ENCODE peak calls at places on chromosome 15, in six cellular contexts. V is CD8-positive, alpha-beta T cell; S is upper lobe of right lung; J is aorta; B is CD4-positive, CD25-positive, alpha-beta regulatory T cell; Q is stomach. W is an unnamed sample.
A peak's percentile ranks its signal among the peaks of the same experiment; 100 is the strongest.

GRCh38 chr15:27222479-27222878 is 251.5 kb downstream of the GABRG3 start:
- DNase-seq in B (no peak), V (no peak), J (no peak), S (no peak), Q (no peak), W (no peak)

GRCh38 chr15:69305933-69306568 is 7.3 kb downstream of the PAQR5 start:
- DNase-seq in S (peak; percentile 32), J (peak; percentile 9), B (no peak), V (no peak), Q (no peak), W (no peak)

GRCh38 chr15:74956648-74957300 is at the start of gene RPP25:
- DNase-seq in B (peak; percentile 47), V (peak; percentile 53), J (peak; percentile 90), S (peak; percentile 94), Q (peak; percentile 87), W (peak; percentile 86)

GRCh38 chr15:36994809-36995208 is 105.5 kb downstream of the MEIS2 start:
- DNase-seq in Q (no peak), J (no peak), V (no peak), B (no peak), S (no peak), W (no peak)

GRCh38 chr15:64893481-64894394 is 18.0 kb upstream of the ANKDD1A start:
- DNase-seq in Q (peak; percentile 91), S (peak; percentile 95), B (peak; percentile 94), J (peak; percentile 96), V (peak; percentile 93), W (peak; percentile 72)

GRCh38 chr15:70031680-70032079 is 66.0 kb downstream of the TLE3 start:
- DNase-seq in B (no peak), Q (no peak), J (no peak), S (no peak), V (no peak), W (no peak)

GRCh38 chr15:27486036-27486435 is 515.1 kb downstream of the GABRG3 start:
- DNase-seq in V (no peak), B (no peak), Q (no peak), J (no peak), S (no peak), W (no peak)

GRCh38 chr15:99485153-99485947 is 80.4 kb upstream of the MEF2A start:
- DNase-seq in Q (no peak), J (no peak), S (no peak), V (no peak), B (no peak), W (no peak)

GRCh38 chr15:33910741-33911140 is 57.6 kb upstream of the CHRM5 start:
- DNase-seq in B (no peak), Q (no peak), V (no peak), S (no peak), J (no peak), W (no peak)

DNA sequence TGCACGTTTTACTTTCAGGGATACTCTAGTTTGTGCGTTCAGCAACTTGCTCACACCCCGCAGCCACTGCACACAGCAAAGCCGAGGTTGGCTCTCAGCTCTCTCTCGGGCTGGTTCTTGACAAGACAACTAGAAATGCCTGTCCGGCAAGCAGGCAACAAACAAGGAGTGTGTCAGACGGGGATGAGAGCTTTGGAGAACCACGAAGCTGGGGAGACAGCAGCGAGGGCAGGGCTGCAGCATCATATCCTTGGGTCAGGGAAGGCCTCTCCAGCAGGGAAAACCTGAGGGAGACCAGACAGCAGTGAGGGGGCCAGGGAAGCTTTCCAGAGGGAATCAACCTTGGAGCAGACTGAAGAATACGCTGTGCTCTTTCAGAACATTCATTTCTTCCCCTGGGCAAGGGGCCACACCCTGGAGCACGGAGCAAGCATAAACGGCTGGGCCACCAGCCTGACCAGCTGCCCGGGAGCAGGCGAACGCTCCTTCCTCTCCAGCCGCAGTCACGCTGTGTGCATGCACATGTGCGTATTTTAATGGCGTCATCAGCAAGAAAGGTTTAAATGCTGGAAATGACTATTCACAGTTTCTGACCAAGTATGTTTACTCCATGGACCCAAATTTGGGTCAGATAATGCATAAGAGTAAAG is 58.7 kb downstream of the CHSY1 start:
- DNase-seq in Q (no peak), V (no peak), B (no peak), S (no peak), J (peak; percentile 83), W (no peak)
- H3K4me1 ChIP-seq in Q (peaks cover 78% of the 10 kb centered on the region), V (peaks cover 25% of the 10 kb centered on the region), B (peaks cover 31% of the 10 kb centered on the region), S (peaks cover 51% of the 10 kb centered on the region), J (no peaks in the 10 kb centered on the region), W (peaks cover 12% of the 10 kb centered on the region)

GRCh38 chr15:84798436-84798946 is 18.7 kb upstream of the ALPK3 start:
- DNase-seq in J (no peak), B (no peak), V (no peak), Q (no peak), S (peak; percentile 58), W (no peak)
- H3K36me3 ChIP-seq in J (no peaks in the 10 kb centered on the region), B (peaks cover 72% of the 10 kb centered on the region), V (peaks cover 53% of the 10 kb centered on the region), Q (peaks cover 52% of the 10 kb centered on the region), S (peaks cover 86% of the 10 kb centered on the region), W (peaks cover 12% of the 10 kb centered on the region)

GRCh38 chr15:52028431-52029093 is 9.5 kb downstream of the MAPK6 start:
- DNase-seq in Q (no peak), S (no peak), B (no peak), V (no peak), J (no peak), W (no peak)
- H3K4me1 ChIP-seq in Q (peaks cover 57% of the 10 kb centered on the region), S (peaks cover 5% of the 10 kb centered on the region), B (peaks cover 5% of the 10 kb centered on the region), V (peaks cover 5% of the 10 kb centered on the region), J (no peaks in the 10 kb centered on the region), W (peaks cover 1% of the 10 kb centered on the region)

GRCh38 chr15:61943992-61944391 is 116.3 kb downstream of the VPS13C start:
- DNase-seq in Q (no peak), S (no peak), B (no peak), V (no peak), J (no peak), W (no peak)

GRCh38 chr15:61935493-61935892 is 124.8 kb downstream of the VPS13C start:
- DNase-seq in S (no peak), B (no peak), J (no peak), Q (no peak), V (no peak), W (no peak)

GRCh38 chr15:61936528-61937195 is 123.6 kb downstream of the VPS13C start:
- DNase-seq in B (no peak), V (no peak), Q (no peak), J (no peak), S (no peak), W (no peak)

GRCh38 chr15:61938249-61938648 is 122.0 kb downstream of the VPS13C start:
- DNase-seq in Q (no peak), V (no peak), B (no peak), J (no peak), S (no peak), W (peak; percentile 31)
- H3K36me3 ChIP-seq in Q (peaks cover 9% of the 10 kb centered on the region), V (peaks cover 4% of the 10 kb centered on the region), B (peaks cover 42% of the 10 kb centered on the region), J (peaks cover 4% of the 10 kb centered on the region), S (peaks cover 46% of the 10 kb centered on the region), W (peaks cover 11% of the 10 kb centered on the region)

GRCh38 chr15:29511663-29512062 is 242.0 kb upstream of the NSMCE3 start:
- DNase-seq in V (no peak), Q (no peak), J (no peak), S (no peak), B (no peak), W (no peak)
- H3K4me1 ChIP-seq in V (no peaks in the 10 kb centered on the region), Q (no peaks in the 10 kb centered on the region), J (no peaks in the 10 kb centered on the region), S (no peaks in the 10 kb centered on the region), B (no peaks in the 10 kb centered on the region), W (no peaks in the 10 kb centered on the region)

DNA sequence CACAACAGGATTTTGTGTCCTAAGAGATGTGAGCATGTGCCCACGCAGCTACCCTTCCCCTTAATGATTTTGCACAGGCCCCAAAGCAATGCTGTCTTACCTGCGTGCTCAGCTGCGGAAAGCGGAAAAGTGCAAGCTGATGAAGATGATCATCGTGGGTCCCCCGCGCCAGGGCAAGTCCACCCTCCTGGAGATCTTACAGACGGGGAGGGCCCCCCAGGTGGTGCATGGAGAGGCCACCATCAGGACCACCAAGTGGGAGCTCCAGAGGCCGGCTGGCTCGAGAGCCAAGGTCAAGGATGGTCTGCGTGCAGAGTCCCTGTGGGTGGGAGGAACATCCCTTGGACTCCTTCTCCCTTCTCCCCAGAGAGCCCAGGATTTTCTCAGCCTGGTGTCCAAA is 103.1 kb downstream of the LRRK1 start:
- DNase-seq in B (no peak), V (no peak), J (no peak), S (no peak), Q (peak; percentile 16), W (no peak)
- H3K36me3 ChIP-seq in B (no peaks in the 10 kb centered on the region), V (no peaks in the 10 kb centered on the region), J (no peaks in the 10 kb centered on the region), S (peaks cover 14% of the 10 kb centered on the region), Q (no peaks in the 10 kb centered on the region), W (peaks cover 3% of the 10 kb centered on the region)

GRCh38 chr15:38065721-38066120 is 131.3 kb downstream of the TMCO5A start:
- DNase-seq in B (no peak), V (no peak), S (no peak), Q (no peak), J (no peak), W (no peak)
- H3K4me1 ChIP-seq in B (peaks cover 13% of the 10 kb centered on the region), V (no peaks in the 10 kb centered on the region), S (peaks cover 14% of the 10 kb centered on the region), Q (peaks cover 23% of the 10 kb centered on the region), J (no peaks in the 10 kb centered on the region), W (peaks cover 14% of the 10 kb centered on the region)

GRCh38 chr15:40630313-40630712 is 36.3 kb downstream of the KNL1 start:
- DNase-seq in J (no peak), S (no peak), Q (no peak), V (no peak), B (no peak), W (no peak)
- H3K36me3 ChIP-seq in J (no peaks in the 10 kb centered on the region), S (no peaks in the 10 kb centered on the region), Q (no peaks in the 10 kb centered on the region), V (no peaks in the 10 kb centered on the region), B (no peaks in the 10 kb centered on the region), W (no peaks in the 10 kb centered on the region)

GRCh38 chr15:38871638-38872037 is 307.0 kb upstream of the RASGRP1 start:
- DNase-seq in S (no peak), V (no peak), B (no peak), J (no peak), Q (no peak), W (no peak)

GRCh38 chr15:38872732-38873131 is 308.1 kb upstream of the RASGRP1 start:
- DNase-seq in J (no peak), B (no peak), V (no peak), Q (no peak), S (no peak), W (no peak)

GRCh38 chr15:38864827-38865604 is 300.4 kb upstream of the RASGRP1 start:
- DNase-seq in B (no peak), S (no peak), V (no peak), Q (no peak), J (peak; percentile 52), W (no peak)

GRCh38 chr15:38867556-38867955 is 302.9 kb upstream of the RASGRP1 start:
- DNase-seq in S (no peak), B (no peak), J (no peak), Q (no peak), V (no peak), W (no peak)

DNA sequence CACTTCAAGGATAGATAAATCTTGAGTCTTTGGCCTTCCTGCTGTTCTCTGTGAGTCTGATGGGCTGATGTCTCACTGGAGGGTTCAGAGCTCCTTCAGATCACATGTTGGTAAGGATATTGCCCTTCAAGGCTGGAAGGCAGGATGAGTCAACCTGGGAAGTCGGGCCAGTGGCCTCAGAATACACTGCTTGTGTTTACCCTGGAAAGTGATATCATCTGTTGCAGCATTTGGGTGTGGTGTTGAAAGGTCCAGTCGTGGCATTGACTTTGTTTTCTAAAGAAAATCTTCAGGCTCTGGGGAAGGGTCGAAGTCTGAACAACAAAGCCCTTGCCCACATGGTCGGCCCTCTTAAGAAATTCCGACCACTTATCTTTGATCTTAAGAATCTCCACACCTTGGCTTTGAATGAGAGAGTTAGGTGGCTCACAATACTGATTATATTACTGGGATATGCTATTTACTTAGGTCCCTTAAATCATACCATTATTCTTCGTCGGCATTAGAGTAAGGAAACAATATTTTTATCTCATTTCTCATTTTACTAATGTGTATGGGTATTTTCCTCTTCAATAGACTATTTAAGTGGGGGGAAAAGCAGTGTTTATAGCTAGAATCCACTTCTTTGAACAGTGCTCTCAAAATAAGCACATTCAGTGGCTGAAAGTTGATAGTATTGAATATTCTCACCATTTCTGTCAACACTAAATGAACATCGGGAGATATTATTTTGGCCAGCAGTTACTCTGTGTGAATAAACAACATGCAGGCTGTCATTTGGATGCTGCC is 303.9 kb upstream of the RASGRP1 start:
- DNase-seq in B (no peak), S (no peak), J (peak; percentile 56), Q (peak; percentile 36), V (no peak), W (no peak)
- H3K4me1 ChIP-seq in B (no peaks in the 10 kb centered on the region), S (peaks cover 5% of the 10 kb centered on the region), J (no peaks in the 10 kb centered on the region), Q (no peaks in the 10 kb centered on the region), V (no peaks in the 10 kb centered on the region), W (no peaks in the 10 kb centered on the region)